ENCODE peak calls at places on chromosome 15, in four cellular contexts. M, U, V and Z are unnamed samples.

GRCh38 chr15:38176696-38177095 is 75.9 kb upstream of the SPRED1 start:
- DNase-seq in M (no peak), U (no peak), V (no peak), Z (no peak)

GRCh38 chr15:50181206-50181982 is 602 bp upstream of the SLC27A2 start:
- DNase-seq in M (no peak), U (peak; percentile 17), V (no peak), Z (no peak)

GRCh38 chr15:77846360-77846759 is 213.6 kb upstream of the LINGO1 start:
- DNase-seq in M (no peak), U (no peak), V (no peak), Z (no peak)

GRCh38 chr15:48109212-48109611 is 11.6 kb upstream of the SLC24A5 start:
- DNase-seq in M (no peak), U (no peak), V (no peak), Z (no peak)

GRCh38 chr15:98647026-98647773 is 1.1 kb upstream of the IGF1R start:
- DNase-seq in M (no peak), U (peak; percentile 87), V (peak; percentile 51), Z (peak; percentile 91)

GRCh38 chr15:47399100-47399499 is 318.2 kb upstream of the SEMA6D start:
- DNase-seq in M (no peak), U (no peak), V (no peak), Z (no peak)

GRCh38 chr15:100334905-100335304 is 6.9 kb downstream of the ADAMTS17 start:
- DNase-seq in M (no peak), U (peak; percentile 53), V (no peak), Z (no peak)

GRCh38 chr15:44370830-44371229 is 56.6 kb upstream of the CTDSPL2 start:
- DNase-seq in M (peak; percentile 3), U (no peak), V (no peak), Z (no peak)

GRCh38 chr15:68990755-68991500 is 23.6 kb upstream of the NOX5 start:
- DNase-seq in M (no peak), U (no peak), V (no peak), Z (no peak)

GRCh38 chr15:41937568-41937923 is 34.8 kb downstream of the EHD4 start:
- DNase-seq in M (no peak), U (no peak), V (no peak), Z (no peak)

GRCh38 chr15:100020181-100020580 is 286.9 kb upstream of the LYSMD4 start:
- DNase-seq in M (no peak), U (no peak), V (no peak), Z (no peak)

GRCh38 chr15:50287324-50288116 is 22.0 kb upstream of the HDC start:
- DNase-seq in M (no peak), U (no peak), V (no peak), Z (no peak)

GRCh38 chr15:98777426-98777825 is 129.1 kb downstream of the IGF1R start:
- DNase-seq in M (no peak), U (no peak), V (no peak), Z (no peak)

GRCh38 chr15:56272474-56272873 is 28.8 kb upstream of the RFX7 start:
- DNase-seq in M (no peak), U (no peak), V (no peak), Z (no peak)

GRCh38 chr15:40114218-40114617 is 5.5 kb upstream of the BMF start:
- DNase-seq in M (no peak), U (no peak), V (no peak), Z (no peak)

GRCh38 chr15:54962637-54963036 is 234.1 kb downstream of the RSL24D1 start:
- DNase-seq in M (no peak), U (no peak), V (no peak), Z (no peak)

GRCh38 chr15:74928771-74929198 is 9.1 kb downstream of the COX5A start:
- DNase-seq in M (no peak), U (no peak), V (peak; percentile 78), Z (no peak)

GRCh38 chr15:67311751-67312150 is 57.2 kb downstream of the IQCH start:
- DNase-seq in M (no peak), U (no peak), V (no peak), Z (no peak)

GRCh38 chr15:84699538-84700191 is 16.3 kb downstream of the SEC11A start:
- DNase-seq in M (no peak), U (no peak), V (no peak), Z (no peak)

GRCh38 chr15:57522148-57522547 is 69.6 kb upstream of the MYZAP start:
- DNase-seq in M (no peak), U (no peak), V (no peak), Z (no peak)

GRCh38 chr15:65994832-65995231 is 125.5 kb downstream of the RAB11A start:
- DNase-seq in M (no peak), U (no peak), V (no peak), Z (no peak)

GRCh38 chr15:97521894-97522293 is 438.6 kb upstream of the ARRDC4 start:
- DNase-seq in M (no peak), U (no peak), V (no peak), Z (no peak)
- TF ChIP-seq PBX3 in M (no peak), U (no peak), V (no peak), Z (no peak)

GRCh38 chr15:91414124-91414523 is 314.1 kb downstream of the SV2B start:
- DNase-seq in M (no peak), U (no peak), V (no peak), Z (no peak)
- TF ChIP-seq PBX3 in M (no peak), U (no peak), V (no peak), Z (no peak)

DNA sequence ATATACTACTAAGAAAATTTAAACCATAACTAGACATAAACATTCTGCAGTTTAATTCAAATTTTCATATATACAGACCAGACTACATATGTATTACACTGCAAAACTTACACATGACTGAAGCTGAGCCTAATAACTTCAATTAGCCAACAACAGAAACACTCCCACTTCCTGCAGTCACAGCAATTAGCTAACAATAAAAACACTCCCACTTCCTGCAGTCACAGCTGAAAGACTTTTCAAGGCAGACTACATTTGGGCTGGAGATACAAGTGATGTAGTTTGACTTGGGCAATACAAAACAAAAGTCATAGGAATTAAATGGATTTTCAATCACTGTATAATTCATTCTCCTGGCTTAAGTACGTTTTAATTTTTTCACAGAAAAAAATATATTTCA is 10.3 kb downstream of the TM2D3 start:
- DNase-seq in M (peak; percentile 25), U (peak; percentile 35), V (no peak), Z (no peak)
- TF ChIP-seq PBX3 in M (no peak), U (no peak), V (no peak), Z (no peak)

GRCh38 chr15:64739216-64739976 is 36.0 kb downstream of the RBPMS2 start:
- DNase-seq in M (no peak), U (no peak), V (no peak), Z (no peak)
- TF ChIP-seq PBX3 in M (no peak), U (no peak), V (no peak), Z (no peak)

GRCh38 chr15:31387483-31388118 is 61.0 kb downstream of the KLF13 start:
- DNase-seq in M (no peak), U (peak; percentile 86), V (no peak), Z (no peak)
- TF ChIP-seq PBX3 in M (no peak), U (no peak), V (no peak), Z (no peak)

GRCh38 chr15:60135961-60136360 is 131.8 kb downstream of the FOXB1 start:
- DNase-seq in M (no peak), U (no peak), V (no peak), Z (no peak)

GRCh38 chr15:60138397-60138968 is 134.4 kb downstream of the FOXB1 start:
- DNase-seq in M (no peak), U (no peak), V (no peak), Z (no peak)

GRCh38 chr15:60130811-60131210 is 126.7 kb downstream of the FOXB1 start:
- DNase-seq in M (no peak), U (no peak), V (no peak), Z (no peak)

GRCh38 chr15:60137711-60138396 is 133.7 kb downstream of the FOXB1 start:
- DNase-seq in M (no peak), U (no peak), V (no peak), Z (no peak)

DNA sequence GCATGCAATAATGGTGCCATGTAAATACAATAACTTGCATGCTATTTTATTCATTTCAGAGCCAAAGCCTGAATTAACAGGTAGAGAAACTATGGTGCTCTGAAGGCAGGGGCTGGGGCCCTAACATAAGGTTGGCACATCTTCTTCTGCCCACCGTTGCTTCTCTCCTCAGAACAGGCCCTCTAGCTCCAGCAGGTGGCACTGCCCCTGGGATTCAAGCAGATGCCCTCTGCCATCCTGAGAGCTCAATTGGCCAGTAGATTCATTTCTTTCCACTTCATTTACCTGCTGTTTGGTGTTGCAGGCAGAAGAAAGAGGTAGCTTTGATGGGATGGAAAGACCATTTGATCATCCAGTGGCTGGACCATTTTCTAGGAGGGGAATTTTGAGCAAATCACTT is 130.5 kb downstream of the FOXB1 start:
- DNase-seq in M (no peak), U (peak; percentile 10), V (no peak), Z (peak; percentile 31)
- TF ChIP-seq PBX3 in M (no peak), U (no peak), V (no peak), Z (no peak)